ENCODE peak calls at places on chromosomes 2 and 18, in four cellular contexts. T is breast epithelium, D is tibial nerve, S is endothelial cell. I is an unnamed sample.

GRCh38 chr18:31400191-31400590 is 23.6 kb downstream of the DSG4 start:
- DNase-seq in T (no peak), S (no peak), D (no peak), I (no peak)

GRCh38 chr2:233059797-233060499 is at the start of gene INPP5D:
- DNase-seq in T (no peak), D (no peak), S (no peak), I (no peak)

GRCh38 chr2:14189929-14190328 is 442.6 kb upstream of the LRATD1 start:
- DNase-seq in S (no peak), T (no peak), D (no peak), I (no peak)

GRCh38 chr2:40434638-40435296 is 17.1 kb downstream of the SLC8A1 start:
- DNase-seq in D (no peak), S (no peak), T (no peak), I (no peak)

GRCh38 chr18:79393626-79394401 is 1.9 kb upstream of the NFATC1 start:
- DNase-seq in S (peak), T (peak), D (peak), I (no peak)

GRCh38 chr18:79804130-79804772 is 6.5 kb downstream of the KCNG2 start:
- DNase-seq in S (no peak), T (no peak), D (no peak), I (no peak)

GRCh38 chr2:227106845-227107759 is 56.9 kb downstream of the COL4A4 start:
- DNase-seq in D (no peak), S (peak), T (no peak), I (peak)

GRCh38 chr2:98269274-98269673 is 77.0 kb upstream of the CNGA3 start:
- DNase-seq in S (peak), D (no peak), T (no peak), I (no peak)

GRCh38 chr2:74625658-74626425 is 22.3 kb downstream of the M1AP start:
- DNase-seq in S (no peak), D (no peak), T (no peak), I (no peak)

GRCh38 chr18:2526320-2526719 is 45.0 kb downstream of the METTL4 start:
- DNase-seq in T (no peak), S (no peak), D (no peak), I (no peak)

GRCh38 chr2:63658176-63658968 is 69.6 kb downstream of the MDH1 start:
- DNase-seq in T (no peak), S (no peak), D (no peak), I (no peak)

GRCh38 chr2:18871430-18871829 is 282.1 kb upstream of the NT5C1B start:
- DNase-seq in D (no peak), S (no peak), T (no peak), I (no peak)

GRCh38 chr2:169073972-169074751 is 4.8 kb downstream of the DHRS9 start:
- DNase-seq in D (no peak), S (no peak), T (no peak), I (no peak)

GRCh38 chr18:78611869-78612268 is 367.7 kb upstream of the SALL3 start:
- DNase-seq in S (no peak), T (no peak), D (no peak), I (no peak)

GRCh38 chr2:141517180-141517851 is 613.5 kb downstream of the LRP1B start:
- DNase-seq in T (no peak), D (no peak), S (no peak), I (no peak)

GRCh38 chr2:239033801-239034560 is 186.1 kb downstream of the TWIST2 start:
- DNase-seq in S (no peak), T (no peak), D (no peak), I (no peak)

GRCh38 chr18:75433098-75433497 is 5.6 kb upstream of the SMIM21 start:
- DNase-seq in T (no peak), S (no peak), D (no peak), I (no peak)

GRCh38 chr2:110732422-110733413 is at the start of gene ACOXL:
- DNase-seq in S (peak), D (no peak), T (no peak), I (peak)

GRCh38 chr2:70826696-70827330 is 6.4 kb upstream of the CLEC4F start:
- DNase-seq in T (no peak), S (no peak), D (no peak), I (no peak)

GRCh38 chr18:79507076-79507545 is 111.4 kb downstream of the NFATC1 start:
- DNase-seq in D (peak), T (peak), S (peak), I (no peak)

GRCh38 chr2:171675810-171676345 is 11.4 kb upstream of the DYNC1I2 start:
- DNase-seq in D (no peak), T (no peak), S (no peak), I (no peak)

GRCh38 chr18:34159691-34160185 is 65.0 kb downstream of the NOL4 start:
- DNase-seq in D (no peak), S (peak), T (no peak), I (no peak)

GRCh38 chr18:54772081-54772480 is 56.2 kb upstream of the RAB27B start:
- DNase-seq in D (no peak), S (no peak), T (no peak), I (no peak)

GRCh38 chr18:73549236-73549635 is 598.4 kb downstream of the FBXO15 start:
- DNase-seq in S (no peak), D (no peak), T (no peak), I (no peak)

GRCh38 chr2:137420744-137421143 is 543.5 kb upstream of the HNMT start:
- DNase-seq in D (no peak), S (peak), T (no peak), I (no peak)

GRCh38 chr2:10982931-10983701 is 71.4 kb downstream of the KCNF1 start:
- DNase-seq in T (no peak), D (no peak), S (no peak), I (no peak)

GRCh38 chr2:212892193-212892592 is 259.2 kb downstream of the IKZF2 start:
- DNase-seq in S (peak), D (no peak), T (no peak), I (no peak)

GRCh38 chr2:134411279-134411827 is 157.5 kb downstream of the MGAT5 start:
- DNase-seq in D (no peak), T (no peak), S (no peak), I (no peak)

GRCh38 chr2:102301867-102302362 is 9.4 kb upstream of the IL1RL1 start:
- DNase-seq in S (peak), T (no peak), D (no peak), I (no peak)

GRCh38 chr18:28175047-28175929 is 1.6 kb downstream of the CDH2 start:
- DNase-seq in D (no peak), T (no peak), S (peak), I (peak)

GRCh38 chr2:53210538-53210937 is 557.1 kb upstream of the CHAC2 start:
- DNase-seq in D (no peak), S (no peak), T (no peak), I (no peak)
- TF ChIP-seq CTCF in D (no peak), S (no peak), T (no peak), I (peak)

GRCh38 chr2:220531216-220531615 is 903.8 kb downstream of the SLC4A3 start:
- DNase-seq in S (no peak), D (no peak), T (no peak), I (no peak)

GRCh38 chr2:220528180-220528579 is 900.8 kb downstream of the SLC4A3 start:
- DNase-seq in T (no peak), S (no peak), D (no peak), I (no peak)

GRCh38 chr2:220539481-220539880 is 912.1 kb downstream of the SLC4A3 start:
- DNase-seq in T (no peak), D (no peak), S (no peak), I (no peak)

GRCh38 chr2:220533485-220533884 is 906.1 kb downstream of the SLC4A3 start:
- DNase-seq in S (peak), T (no peak), D (no peak), I (no peak)
- TF ChIP-seq CTCF in S (peak), T (no peak), D (no peak), I (peak)

DNA sequence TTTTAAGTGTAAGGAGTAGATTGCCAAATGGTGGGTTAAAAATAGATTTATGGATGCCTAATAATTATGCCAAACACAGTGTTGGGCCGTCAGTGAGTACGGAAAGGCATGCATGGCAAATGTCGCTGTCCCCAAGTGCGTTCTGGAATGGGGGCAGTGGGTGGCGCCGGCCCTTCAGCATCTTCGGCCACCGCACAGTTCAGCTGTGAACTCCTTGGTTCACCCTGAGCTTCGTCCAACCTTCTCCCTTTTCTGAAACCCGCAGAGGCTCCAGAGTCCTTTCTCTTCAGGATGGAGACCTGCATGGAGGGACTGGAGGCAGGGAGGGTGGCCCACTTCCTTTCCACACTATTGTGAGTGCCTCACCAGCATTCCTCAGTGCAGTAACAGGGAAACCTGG is 74.8 kb upstream of the TXNDC2 start:
- DNase-seq in D (no peak), S (peak), T (no peak), I (no peak)
- TF ChIP-seq CTCF in D (no peak), S (no peak), T (no peak), I (peak)

GRCh38 chr18:22983175-22983574 is 50.0 kb downstream of the RBBP8 start:
- DNase-seq in D (no peak), S (no peak), T (no peak), I (no peak)
- TF ChIP-seq CTCF in D (peak), S (peak), T (peak), I (peak)

DNA sequence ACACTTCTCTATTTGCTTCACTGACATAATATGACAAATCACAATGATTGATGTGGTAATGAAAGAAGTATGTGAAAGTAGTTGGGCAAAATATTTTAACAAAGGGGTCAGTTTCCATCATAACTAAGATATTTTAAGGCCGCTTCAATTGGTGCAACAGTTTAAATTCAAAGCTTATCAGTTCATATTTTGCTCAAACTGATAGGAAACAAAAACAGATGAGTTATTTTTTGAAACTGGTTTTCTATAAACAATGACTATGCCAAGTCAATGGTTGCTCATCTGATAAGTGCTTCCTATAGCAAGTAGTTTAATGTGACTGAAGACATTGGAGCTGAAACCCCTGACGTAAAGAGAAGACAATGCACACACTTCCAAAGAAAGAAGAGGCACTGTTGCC is 1290.7 kb downstream of the SUCLG1 start:
- DNase-seq in D (no peak), T (no peak), S (no peak), I (no peak)
- TF ChIP-seq CTCF in D (no peak), T (no peak), S (no peak), I (no peak)

DNA sequence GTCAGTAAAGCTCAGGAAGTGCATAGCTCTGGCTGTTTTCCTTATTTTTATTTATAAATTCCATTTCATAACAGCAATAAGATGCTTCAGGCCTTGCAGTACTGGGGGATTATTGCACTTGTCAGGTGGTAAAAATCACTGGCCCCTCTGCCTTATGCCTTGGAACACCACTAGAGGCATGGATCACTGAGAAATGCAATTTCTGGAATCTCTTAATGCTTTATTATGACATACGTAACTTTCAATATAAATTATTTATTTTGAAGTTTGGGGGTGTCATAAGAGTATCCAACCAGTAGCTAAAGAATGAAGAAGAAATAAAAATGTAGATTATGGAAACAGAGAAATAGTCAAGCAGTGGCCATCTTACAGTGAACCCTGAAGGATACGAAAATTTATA is 183.1 kb downstream of the FIGN start:
- DNase-seq in S (no peak), D (no peak), T (no peak), I (no peak)
- TF ChIP-seq CTCF in S (no peak), D (no peak), T (no peak), I (peak)

GRCh38 chr2:60465736-60466135 is 87.7 kb downstream of the BCL11A start:
- DNase-seq in D (no peak), T (no peak), S (no peak), I (no peak)
- TF ChIP-seq CTCF in D (no peak), T (no peak), S (no peak), I (no peak)

DNA sequence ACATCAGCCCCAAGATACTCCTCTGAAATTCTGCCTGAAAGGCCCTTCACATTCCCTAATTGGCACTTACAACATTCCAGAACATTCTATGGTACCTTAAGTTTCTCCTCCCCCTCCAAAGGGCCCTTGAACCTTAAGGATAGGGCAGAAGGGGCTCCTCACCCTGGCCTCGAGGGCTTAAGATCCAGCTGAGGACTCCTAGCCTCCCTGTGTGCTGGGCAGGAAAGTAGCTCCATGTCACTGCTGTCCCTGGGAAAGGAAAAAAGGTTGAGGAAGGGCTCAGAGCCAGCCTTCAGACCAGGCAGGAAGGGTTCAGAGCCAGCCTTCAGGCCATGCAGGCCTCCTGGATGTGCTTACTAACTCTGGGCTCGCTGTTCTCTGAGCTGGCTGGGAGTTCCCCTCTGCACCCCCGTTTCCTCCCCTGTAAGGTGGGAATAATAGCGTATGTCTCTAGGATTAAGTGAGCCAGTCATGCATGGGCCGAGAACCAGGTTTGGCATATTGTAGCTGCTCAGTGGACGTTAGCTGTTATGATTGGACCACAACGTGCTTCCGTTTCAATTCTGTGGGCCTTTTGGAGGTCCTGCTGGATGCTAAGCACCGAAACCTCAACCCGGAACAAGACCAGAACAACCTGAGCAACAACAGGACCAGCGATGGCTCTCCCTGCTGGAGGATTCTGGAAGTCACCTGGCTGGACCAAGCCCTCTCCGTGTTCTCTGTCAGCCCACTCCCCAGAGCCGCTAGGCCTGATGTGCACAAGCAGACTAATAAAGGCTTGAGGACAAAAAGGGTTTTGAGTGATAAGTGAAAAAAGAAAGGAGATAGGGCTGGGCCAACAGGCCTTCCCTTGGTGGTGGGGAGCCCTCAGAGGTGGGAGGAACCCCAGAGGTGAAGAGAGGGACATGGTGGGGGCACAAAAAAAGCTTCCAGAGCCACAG is 1.0 kb upstream of the B3GNT7 start:
- DNase-seq in S (no peak), D (no peak), T (no peak), I (no peak)
- TF ChIP-seq CTCF in S (peak), D (no peak), T (no peak), I (peak)

GRCh38 chr2:196165016-196165415 is 6.4 kb downstream of the STK17B start:
- DNase-seq in S (no peak), T (no peak), D (no peak), I (no peak)

GRCh38 chr2:196160966-196161365 is 10.4 kb downstream of the STK17B start:
- DNase-seq in D (no peak), S (no peak), T (no peak), I (no peak)

GRCh38 chr2:196162586-196163180 is 8.7 kb downstream of the STK17B start:
- DNase-seq in D (no peak), S (no peak), T (no peak), I (no peak)

GRCh38 chr2:196160101-196160500 is 11.3 kb downstream of the STK17B start:
- DNase-seq in D (no peak), T (peak), S (no peak), I (no peak)

DNA sequence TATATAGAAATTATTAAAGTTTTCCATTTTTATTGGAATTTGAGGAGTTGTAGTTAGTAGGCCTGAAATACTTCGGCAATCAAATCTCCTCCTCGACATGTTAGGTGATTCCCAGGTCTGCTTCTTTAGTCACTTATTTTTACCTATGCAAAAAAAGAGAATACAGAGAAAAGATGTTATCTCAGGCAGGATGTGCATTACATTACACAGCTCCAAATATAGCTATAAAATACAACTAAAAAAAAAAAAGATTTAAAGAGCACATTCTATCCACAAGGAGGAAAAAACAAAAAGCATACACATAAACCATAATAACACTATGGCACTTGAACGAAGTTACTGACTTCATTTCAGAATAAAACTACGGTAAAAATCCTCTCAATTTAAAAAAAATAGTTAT is 8.1 kb downstream of the STK17B start:
- DNase-seq in D (no peak), S (no peak), T (no peak), I (no peak)
- TF ChIP-seq CTCF in D (no peak), S (peak), T (no peak), I (no peak)

I was measured in progenitor cell of endocrine pancreas.